ENCODE peak calls at places on chromosome 22, in four cellular contexts. A, R, V and O are unnamed samples. For H3K4me1, the result is how much of the 10 kb centered on the place peaks cover.

GRCh38 chr22:27382947-27383346 is 418.6 kb downstream of the MN1 start:
- DNase-seq in A (no peak), R (no peak), V (no peak), O (no peak)

GRCh38 chr22:50270302-50271010 is at the start of gene MAPK11:
- DNase-seq in A (peak), R (peak), V (no peak), O (peak)

GRCh38 chr22:44578115-44578457 is 80.1 kb upstream of the RTL6 start:
- DNase-seq in A (no peak), R (no peak), V (no peak), O (no peak)

GRCh38 chr22:44743804-44744211 is 8.6 kb upstream of the ARHGAP8 start:
- DNase-seq in A (no peak), R (no peak), V (no peak), O (no peak)

GRCh38 chr22:49883294-49883640 is 29.6 kb downstream of the ZBED4 start:
- DNase-seq in A (no peak), R (no peak), V (no peak), O (no peak)

GRCh38 chr22:40031766-40032470 is 37.2 kb downstream of the FAM83F start:
- DNase-seq in A (no peak), R (no peak), V (no peak), O (peak)

GRCh38 chr22:28802595-28803087 is 2.3 kb upstream of the XBP1 start:
- DNase-seq in A (no peak), R (no peak), V (no peak), O (no peak)

GRCh38 chr22:19706661-19707151 is 7.6 kb upstream of the SEPTIN5 start:
- DNase-seq in A (no peak), R (no peak), V (no peak), O (no peak)

GRCh38 chr22:39631381-39631780 is 60.8 kb downstream of the CACNA1I start:
- DNase-seq in A (no peak), R (no peak), V (no peak), O (no peak)

GRCh38 chr22:32920032-32920628 is 118.6 kb downstream of the TIMP3 start:
- DNase-seq in A (no peak), R (no peak), V (no peak), O (no peak)

GRCh38 chr22:17612057-17612456 is 16.5 kb downstream of the ATP6V1E1 start:
- DNase-seq in A (no peak), R (no peak), V (no peak), O (no peak)

GRCh38 chr22:36913431-36914382 is at the start of gene CSF2RB:
- DNase-seq in A (no peak), R (no peak), V (no peak), O (no peak)

GRCh38 chr22:22820626-22821025 is 67.0 kb upstream of the IGLL5 start:
- DNase-seq in A (no peak), R (peak), V (no peak), O (no peak)

GRCh38 chr22:22817468-22818201 is 70.0 kb upstream of the IGLL5 start:
- DNase-seq in A (no peak), R (no peak), V (peak), O (no peak)

GRCh38 chr22:22820076-22820475 is 67.5 kb upstream of the IGLL5 start:
- DNase-seq in A (no peak), R (no peak), V (no peak), O (no peak)

GRCh38 chr22:22818202-22818538 is 69.4 kb upstream of the IGLL5 start:
- DNase-seq in A (no peak), R (no peak), V (no peak), O (no peak)

GRCh38 chr22:22818861-22819855 is 68.5 kb upstream of the IGLL5 start:
- DNase-seq in A (no peak), R (peak), V (no peak), O (no peak)
- H3K4me1 ChIP-seq in A (under half), R (half or more), V (under half), O (under half)

DNA sequence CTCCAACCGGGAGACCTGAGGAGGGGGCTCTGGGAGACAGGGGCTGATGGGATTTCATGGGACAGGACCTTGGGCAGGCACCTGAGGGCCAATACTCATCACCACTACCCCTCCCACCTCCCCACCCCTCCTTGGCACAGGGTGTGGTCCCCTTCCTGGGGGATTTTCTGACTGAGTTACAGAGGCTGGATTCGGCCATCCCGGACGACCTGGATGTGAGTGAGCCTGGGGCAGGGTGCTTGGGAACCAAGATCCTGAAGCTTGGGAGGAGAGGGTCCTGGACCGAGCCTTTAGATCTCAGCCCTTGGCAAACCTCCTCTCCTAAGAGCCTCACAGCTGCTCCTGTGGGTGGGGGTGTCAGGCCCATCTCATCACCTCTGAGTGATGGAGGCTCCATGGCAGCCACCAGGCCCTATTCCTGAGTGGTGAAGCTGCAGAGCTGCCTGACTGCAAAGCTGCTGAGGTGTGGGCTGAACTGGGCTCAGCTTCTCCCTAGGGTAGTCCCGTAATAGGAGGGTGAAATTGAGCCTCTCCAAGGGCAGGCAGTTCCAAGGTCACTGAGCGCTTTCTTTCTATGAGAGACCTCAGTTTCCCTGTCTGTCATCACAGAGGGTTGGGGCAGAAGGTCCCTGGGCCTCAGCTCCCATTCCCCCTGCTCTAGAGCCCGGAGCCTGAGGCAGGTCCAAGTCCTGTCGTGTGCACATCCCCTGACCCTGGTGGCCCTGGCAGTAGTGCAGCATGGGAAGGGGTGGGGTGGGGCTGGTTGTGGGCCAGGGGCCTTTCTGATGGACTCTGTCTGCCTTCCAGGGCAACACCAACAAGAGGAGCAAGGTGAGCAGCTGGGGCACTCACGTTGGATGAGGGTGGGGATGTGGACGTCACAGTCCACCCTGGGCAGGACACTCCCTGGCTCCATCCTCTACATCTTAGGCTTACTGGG is 6.5 kb downstream of the RGL4 start:
- DNase-seq in A (no peak), R (no peak), V (no peak), O (no peak)
- H3K4me3 ChIP-seq in A (no peak), R (peak), V (no peak), O (no peak)

GRCh38 chr22:31625661-31626426 is 36.2 kb downstream of the PISD start:
- DNase-seq in A (peak), R (no peak), V (no peak), O (peak)
- H3K4me1 ChIP-seq in A (under half), R (under half), V (under half), O (under half)

DNA sequence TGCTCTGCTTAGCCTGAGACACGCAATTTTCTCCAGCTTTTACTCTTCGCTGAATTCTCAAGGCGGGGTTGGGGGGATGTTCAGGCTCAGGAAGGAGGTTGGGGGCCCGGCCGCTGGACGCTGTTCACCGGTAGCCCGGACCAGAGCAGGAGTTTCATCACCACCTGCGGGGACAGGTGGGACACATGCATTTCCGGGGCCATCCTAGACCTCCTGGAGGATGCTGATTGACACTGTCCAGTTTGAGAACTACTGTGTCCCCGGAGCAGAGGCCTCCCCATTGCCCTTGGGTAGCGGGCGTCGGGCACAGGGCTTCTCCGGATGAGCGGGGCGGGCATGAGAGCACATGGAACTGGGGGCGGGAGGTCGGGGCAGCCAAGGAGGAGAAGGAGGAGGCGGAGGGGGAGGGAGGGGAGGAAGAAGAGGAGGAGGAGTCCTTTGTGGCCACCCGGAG is 144.0 kb upstream of the GRK3 start:
- DNase-seq in A (no peak), R (no peak), V (no peak), O (no peak)
- H3K4me3 ChIP-seq in A (peak), R (no peak), V (peak), O (peak)

GRCh38 chr22:23067691-23068090 is 2.6 kb upstream of the GNAZ start:
- DNase-seq in A (no peak), R (peak), V (no peak), O (no peak)

GRCh38 chr22:23068096-23068831 is 2.1 kb upstream of the GNAZ start:
- DNase-seq in A (no peak), R (peak), V (no peak), O (no peak)

GRCh38 chr22:23065495-23066122 is 4.7 kb upstream of the GNAZ start:
- DNase-seq in A (no peak), R (peak), V (no peak), O (no peak)

GRCh38 chr22:23066200-23067022 is 3.9 kb upstream of the GNAZ start:
- DNase-seq in A (no peak), R (peak), V (no peak), O (no peak)

GRCh38 chr22:23067023-23067650 is 3.2 kb upstream of the GNAZ start:
- DNase-seq in A (no peak), R (peak), V (no peak), O (no peak)
- H3K4me1 ChIP-seq in A (under half), R (under half), V (under half), O (under half)

GRCh38 chr22:20979940-20980453 is 2.1 kb upstream of the LZTR1 start:
- DNase-seq in A (no peak), R (no peak), V (no peak), O (no peak)
- H3K4me3 ChIP-seq in A (peak), R (no peak), V (no peak), O (no peak)

GRCh38 chr22:46083383-46084350 is 66.7 kb upstream of the PPARA start:
- DNase-seq in A (no peak), R (peak), V (no peak), O (no peak)
- H3K4me1 ChIP-seq in A (under half), R (under half), V (half or more), O (half or more)

DNA sequence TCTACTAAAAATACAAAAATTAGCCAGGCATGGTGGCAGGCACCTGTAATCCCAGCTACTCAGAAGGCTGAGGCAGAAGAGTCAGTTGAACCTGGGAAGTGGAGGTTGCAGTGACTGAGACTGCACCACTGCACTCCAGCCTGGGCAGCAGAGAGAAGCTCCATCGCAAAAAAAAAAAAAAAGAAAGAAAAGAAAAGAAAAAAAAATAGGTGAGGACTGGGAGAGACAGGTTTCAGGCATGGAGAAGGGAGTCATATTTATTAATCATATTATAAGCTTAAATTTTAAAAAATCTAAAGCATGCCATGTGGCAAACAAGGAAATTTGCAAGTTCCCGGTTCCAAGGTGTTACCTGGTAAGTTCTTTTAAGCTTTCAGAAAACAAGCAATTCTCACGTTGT is at the start of gene APOL5:
- DNase-seq in A (no peak), R (no peak), V (no peak), O (no peak)
- H3K4me3 ChIP-seq in A (no peak), R (no peak), V (no peak), O (no peak)